ENCODE peak calls at places on chromosomes 4 and X, in five cellular contexts. F is fibroblast of pulmonary artery, N is right lobe of liver, P is nephron progenitor cell, K is epithelial cell of esophagus. S is an unnamed sample.

GRCh38 chr4:151801547-151802516 is 41.0 kb upstream of the GATB start:
- DNase-seq in F (peak; percentile 54), N (no peak), P (peak; percentile 56), K (peak; percentile 65), S (peak; percentile 52)

GRCh38 chrX:118350715-118351114 is 4.8 kb downstream of the WDR44 start:
- DNase-seq in F (no peak), N (no peak), P (no peak), K (no peak), S (no peak)

GRCh38 chr4:41218703-41219102 is 4.4 kb upstream of the APBB2 start:
- DNase-seq in F (no peak), N (no peak), P (no peak), K (no peak), S (no peak)

GRCh38 chrX:68273887-68274286 is 159.4 kb downstream of the OPHN1 start:
- DNase-seq in F (peak; percentile 22), N (no peak), P (no peak), K (peak; percentile 3), S (no peak)

GRCh38 chrX:105821471-105822081 is 763 bp upstream of the NRK start:
- DNase-seq in F (peak; percentile 35), N (no peak), P (peak; percentile 25), K (peak; percentile 65), S (peak; percentile 16)

GRCh38 chrX:70262952-70263567 is 3.1 kb upstream of the P2RY4 start:
- DNase-seq in F (peak; percentile 46), N (no peak), P (peak; percentile 56), K (peak; percentile 75), S (peak; percentile 37)

GRCh38 chr4:107757860-107758476 is 37.9 kb upstream of the PAPSS1 start:
- DNase-seq in F (peak; percentile 70), N (no peak), P (no peak), K (peak; percentile 50), S (no peak)

GRCh38 chr4:123248260-123248659 is 148.3 kb upstream of the SPRY1 start:
- DNase-seq in F (peak; percentile 56), N (no peak), P (no peak), K (no peak), S (no peak)

GRCh38 chr4:10055871-10056270 is 34.6 kb upstream of the SLC2A9 start:
- DNase-seq in F (peak; percentile 35), N (no peak), P (no peak), K (no peak), S (no peak)

GRCh38 chr4:89077806-89078205 is 20.8 kb upstream of the FAM13A start:
- DNase-seq in F (no peak), N (no peak), P (no peak), K (no peak), S (no peak)

GRCh38 chr4:100576570-100576969 is 58.7 kb upstream of the EMCN start:
- DNase-seq in F (no peak), N (no peak), P (no peak), K (no peak), S (no peak)

GRCh38 chr4:48898733-48899431 is 7.7 kb downstream of the OCIAD2 start:
- DNase-seq in F (peak; percentile 47), N (no peak), P (no peak), K (no peak), S (no peak)

GRCh38 chr4:33930497-33930896 is 2313.8 kb downstream of the ARAP2 start:
- DNase-seq in F (peak; percentile 25), N (no peak), P (no peak), K (no peak), S (no peak)

GRCh38 chrX:65406532-65406931 is 128.1 kb downstream of the LAS1L start:
- DNase-seq in F (no peak), N (no peak), P (no peak), K (peak; percentile 4), S (no peak)

GRCh38 chr4:95255396-95256107 is 293.2 kb downstream of the UNC5C start:
- DNase-seq in F (peak; percentile 87), N (no peak), P (no peak), K (peak; percentile 59), S (no peak)

GRCh38 chr4:77800483-77801259 is 18.5 kb downstream of the CNOT6L start:
- DNase-seq in F (peak; percentile 44), N (no peak), P (no peak), K (no peak), S (no peak)

GRCh38 chrX:52410439-52411394 is 41.9 kb downstream of the XAGE2 start:
- DNase-seq in F (no peak), N (no peak), P (no peak), K (no peak), S (no peak)

GRCh38 chr4:7858498-7858897 is 81.2 kb downstream of the AFAP1 start:
- DNase-seq in F (no peak), N (no peak), P (no peak), K (no peak), S (no peak)

GRCh38 chrX:155023907-155024833 is 1.6 kb upstream of the F8 start:
- DNase-seq in F (no peak), N (no peak), P (no peak), K (no peak), S (no peak)

GRCh38 chrX:15749642-15750610 is 11.9 kb downstream of the CA5B start:
- DNase-seq in F (no peak), N (no peak), P (no peak), K (peak; percentile 2), S (no peak)

GRCh38 chrX:71911023-71911730 is 532 bp downstream of the NHSL2 start:
- DNase-seq in F (no peak), N (no peak), P (peak; percentile 67), K (peak; percentile 2), S (peak; percentile 31)

GRCh38 chr4:153555730-153556440 is 89.7 kb downstream of the TMEM131L start:
- DNase-seq in F (peak; percentile 87), N (peak; percentile 59), P (no peak), K (no peak), S (no peak)

GRCh38 chr4:62028758-62029157 is 828.6 kb downstream of the ADGRL3 start:
- DNase-seq in F (no peak), N (no peak), P (no peak), K (no peak), S (no peak)

GRCh38 chr4:108114503-108114902 is 54.2 kb downstream of the LEF1 start:
- DNase-seq in F (no peak), N (no peak), P (no peak), K (peak; percentile 32), S (no peak)

GRCh38 chr4:11724731-11725130 is 296.0 kb upstream of the HS3ST1 start:
- DNase-seq in F (peak; percentile 52), N (no peak), P (no peak), K (peak; percentile 51), S (no peak)

GRCh38 chrX:12791253-12792228 is at the start of gene PRPS2:
- DNase-seq in F (peak; percentile 39), N (peak; percentile 79), P (peak; percentile 78), K (peak; percentile 44), S (peak; percentile 53)

GRCh38 chr4:74793757-74794340 is 474 bp downstream of the BTC start:
- DNase-seq in F (peak; percentile 24), N (peak; percentile 93), P (peak; percentile 68), K (peak; percentile 44), S (peak; percentile 51)

GRCh38 chr4:76747613-76748012 is 150.3 kb downstream of the SOWAHB start:
- DNase-seq in F (no peak), N (no peak), P (no peak), K (no peak), S (no peak)

GRCh38 chr4:147860960-147861359 is 129.1 kb downstream of the ARHGAP10 start:
- DNase-seq in F (no peak), N (no peak), P (no peak), K (no peak), S (no peak)

GRCh38 chr4:163332526-163333405 is at the start of gene NPY1R:
- DNase-seq in F (peak; percentile 86), N (peak; percentile 76), P (peak; percentile 73), K (peak; percentile 82), S (peak; percentile 68)

GRCh38 chrX:53312946-53313745 is 31.8 kb upstream of the IQSEC2 start:
- DNase-seq in F (peak; percentile 57), N (peak; percentile 53), P (peak; percentile 74), K (peak; percentile 45), S (peak; percentile 67)

GRCh38 chr4:5955201-5955821 is 62.4 kb upstream of the CRMP1 start:
- DNase-seq in F (no peak), N (no peak), P (no peak), K (no peak), S (no peak)

GRCh38 chr4:8932884-8933283 is 61.2 kb upstream of the HMX1 start:
- DNase-seq in F (no peak), N (no peak), P (no peak), K (no peak), S (no peak)

GRCh38 chr4:2673157-2673556 is 83.0 kb downstream of the TNIP2 start:
- DNase-seq in F (peak; percentile 21), N (no peak), P (no peak), K (no peak), S (no peak)
- TF ChIP-seq CTCF in F (peak; percentile 46), N (no peak), P (peak; percentile 23), K (peak; percentile 34), S (peak; percentile 41)

GRCh38 chr4:164945146-164945545 is 32.3 kb downstream of the TRIM61 start:
- DNase-seq in F (no peak), N (no peak), P (no peak), K (no peak), S (no peak)

GRCh38 chr4:164946810-164947209 is 30.6 kb downstream of the TRIM61 start:
- DNase-seq in F (no peak), N (no peak), P (no peak), K (no peak), S (no peak)

GRCh38 chr4:164952551-164952950 is 24.9 kb downstream of the TRIM61 start:
- DNase-seq in F (no peak), N (no peak), P (no peak), K (no peak), S (no peak)

GRCh38 chr4:164948943-164949342 is 28.5 kb downstream of the TRIM61 start:
- DNase-seq in F (no peak), N (no peak), P (no peak), K (no peak), S (no peak)

GRCh38 chr4:164949448-164950118 is 27.9 kb downstream of the TRIM61 start:
- DNase-seq in F (no peak), N (no peak), P (peak; percentile 18), K (no peak), S (no peak)
- TF ChIP-seq CTCF in F (no peak), N (no peak), P (no peak), K (peak; percentile 8), S (peak; percentile 33)

GRCh38 chr4:179307297-179308136 is 1865.3 kb upstream of the AGA start:
- DNase-seq in F (peak; percentile 24), N (peak; percentile 46), P (peak; percentile 41), K (peak; percentile 55), S (peak; percentile 59)
- TF ChIP-seq CTCF in F (peak; percentile 54), N (peak; percentile 65), P (peak; percentile 57), K (peak; percentile 79), S (peak; percentile 80)

GRCh38 chrX:132375941-132376340 is 112.9 kb downstream of the MBNL3 start:
- DNase-seq in F (no peak), N (no peak), P (no peak), K (peak; percentile 16), S (no peak)
- TF ChIP-seq CTCF in F (peak; percentile 28), N (peak; percentile 28), P (peak; percentile 28), K (peak; percentile 36), S (peak; percentile 53)